ENCODE peak calls at places on chromosomes 4 and X, in four cellular contexts. I is Ammon's horn, P is A549, U is AG20443. G is an unnamed sample.
A peak's percentile ranks its signal among the peaks of the same experiment; 100 is the strongest.

GRCh38 chrX:14616876-14617275 is 87.5 kb downstream of the GLRA2 start:
- DNase-seq in U (peak; percentile 56), P (no peak), I (no peak), G (peak; percentile 38)

GRCh38 chr4:26701786-26702227 is 117.9 kb downstream of the TBC1D19 start:
- DNase-seq in P (no peak), U (peak; percentile 18), I (no peak), G (peak; percentile 56)

GRCh38 chr4:138241281-138242075 is 671 bp downstream of the SLC7A11 start:
- DNase-seq in U (peak; percentile 34), P (peak; percentile 72), I (no peak), G (peak; percentile 28)

GRCh38 chr4:184100297-184100885 is 117.3 kb downstream of the ENPP6 start:
- DNase-seq in U (peak; percentile 36), I (peak; percentile 59), P (peak; percentile 14), G (no peak)

GRCh38 chr4:40702800-40703151 is 47.0 kb upstream of the NSUN7 start:
- DNase-seq in I (no peak), U (no peak), P (no peak), G (no peak)

GRCh38 chr4:138602664-138603063 is 360.5 kb upstream of the SLC7A11 start:
- DNase-seq in U (peak; percentile 30), P (no peak), I (no peak), G (no peak)

GRCh38 chr4:154626793-154627484 is 14.5 kb upstream of the FGG start:
- DNase-seq in P (peak; percentile 58), U (peak; percentile 53), I (peak; percentile 40), G (peak; percentile 49)

GRCh38 chr4:185638548-185639301 is 103.4 kb upstream of the PDLIM3 start:
- DNase-seq in U (peak; percentile 20), P (no peak), I (no peak), G (peak; percentile 3)

GRCh38 chr4:8759987-8760386 is 111.7 kb downstream of the HMX1 start:
- DNase-seq in I (no peak), P (no peak), U (no peak), G (no peak)

GRCh38 chr4:74793757-74794340 is 474 bp downstream of the BTC start:
- DNase-seq in U (peak; percentile 55), P (peak; percentile 66), I (peak; percentile 10), G (peak; percentile 13)

GRCh38 chr4:16677545-16677944 is 220.9 kb downstream of the LDB2 start:
- DNase-seq in P (no peak), U (peak; percentile 40), I (peak; percentile 70), G (peak; percentile 64)

GRCh38 chr4:74092957-74093356 is 6.0 kb downstream of the CXCL2 start:
- DNase-seq in I (no peak), U (no peak), P (no peak), G (no peak)

GRCh38 chrX:47743504-47743903 is 84.5 kb upstream of the UXT start:
- DNase-seq in P (no peak), I (no peak), U (peak; percentile 37), G (peak; percentile 78)

GRCh38 chr4:32003548-32003947 is 1283.4 kb downstream of the PCDH7 start:
- DNase-seq in I (no peak), U (no peak), P (no peak), G (no peak)

GRCh38 chr4:55446578-55446922 is 50.8 kb downstream of the TMEM165 start:
- DNase-seq in P (no peak), I (no peak), U (no peak), G (peak; percentile 41)

GRCh38 chr4:76982638-76983579 is 33.4 kb downstream of the SEPTIN11 start:
- DNase-seq in I (no peak), U (no peak), P (no peak), G (peak; percentile 67)